ENCODE peak calls at places on chromosomes 2 and 18, in five cellular contexts. G is renal cortical epithelial cell; H is glomerular endothelial cell; F is activated CD4-positive, alpha-beta T cell treated with anti-CD3 and anti-CD28 coated beads, Interleukin-2, amount 50 U/mL, for 48 hours; I is activated T-helper 1 cell treated with Interleukin-2 at 50 U/mL for 16 hours. R is an unnamed sample.

GRCh38 chr18:50340078-50340477 is 34.8 kb upstream of the SKA1 start:
- DNase-seq in G (no peak), H (no peak), F (no peak), I (no peak), R (no peak)

GRCh38 chr2:146077156-146077555 is 1557.2 kb upstream of the ZEB2 start:
- DNase-seq in G (no peak), H (no peak), F (no peak), I (no peak), R (no peak)

GRCh38 chr2:128425731-128426620 is 107.3 kb upstream of the HS6ST1 start:
- DNase-seq in G (no peak), H (no peak), F (no peak), I (no peak), R (no peak)

GRCh38 chr18:46720092-46720491 is 36.8 kb downstream of the ST8SIA5 start:
- DNase-seq in G (no peak), H (no peak), F (no peak), I (no peak), R (no peak)

GRCh38 chr2:237858294-237859081 is 935 bp upstream of the RAMP1 start:
- DNase-seq in G (peak), H (no peak), F (peak), I (no peak), R (no peak)

GRCh38 chr18:904135-905090 is at the start of gene ADCYAP1:
- DNase-seq in G (no peak), H (no peak), F (no peak), I (no peak), R (no peak)

GRCh38 chr2:226873826-226874225 is 38.0 kb downstream of the RHBDD1 start:
- DNase-seq in G (no peak), H (no peak), F (peak), I (no peak), R (no peak)

GRCh38 chr18:2572144-2572682 is 856 bp downstream of the NDC80 start:
- DNase-seq in G (no peak), H (no peak), F (no peak), I (no peak), R (no peak)

GRCh38 chr18:37836071-37836470 is 270.5 kb upstream of the CELF4 start:
- DNase-seq in G (no peak), H (no peak), F (no peak), I (no peak), R (no peak)

R was measured in SK-N-MC.